ENCODE peak calls at places on chromosomes 4 and X, in six cellular contexts. One of them, this sample, is unnamed.

GRCh38 chrX:13716455-13716854 is 18.0 kb downstream of the TRAPPC2 start:
- DNase-seq in NCI-H2029: no peak
- DNase-seq in activated B cell treated with CpG ODN at 0.5 μM for 24 hours: no peak
- DNase-seq in psoas muscle: no peak
- DNase-seq in NCI-H1417: no peak
- DNase-seq in endothelial cell of umbilical vein: no peak
- DNase-seq in this sample: no peak

GRCh38 chrX:65924938-65925507 is 114.9 kb downstream of the VSIG4 start:
- DNase-seq in NCI-H2029: no peak
- DNase-seq in activated B cell treated with CpG ODN at 0.5 μM for 24 hours: no peak
- DNase-seq in psoas muscle: no peak
- DNase-seq in NCI-H1417: no peak
- DNase-seq in endothelial cell of umbilical vein: no peak
- DNase-seq in this sample: no peak

GRCh38 chrX:82589410-82589809 is 918.7 kb upstream of the POU3F4 start:
- DNase-seq in NCI-H2029: no peak
- DNase-seq in activated B cell treated with CpG ODN at 0.5 μM for 24 hours: no peak
- DNase-seq in psoas muscle: no peak
- DNase-seq in NCI-H1417: no peak
- DNase-seq in endothelial cell of umbilical vein: no peak
- DNase-seq in this sample: peak

GRCh38 chrX:10008483-10009056 is 41.4 kb downstream of the CLDN34 start:
- DNase-seq in NCI-H2029: no peak
- DNase-seq in activated B cell treated with CpG ODN at 0.5 μM for 24 hours: no peak
- DNase-seq in psoas muscle: no peak
- DNase-seq in NCI-H1417: no peak
- DNase-seq in endothelial cell of umbilical vein: peak
- DNase-seq in this sample: peak

GRCh38 chr4:6886886-6887285 is 22.7 kb upstream of the TBC1D14 start:
- DNase-seq in NCI-H2029: no peak
- DNase-seq in activated B cell treated with CpG ODN at 0.5 μM for 24 hours: no peak
- DNase-seq in psoas muscle: no peak
- DNase-seq in NCI-H1417: no peak
- DNase-seq in endothelial cell of umbilical vein: no peak
- DNase-seq in this sample: no peak

GRCh38 chr4:22458112-22458511 is 57.8 kb downstream of the ADGRA3 start:
- DNase-seq in NCI-H2029: no peak
- DNase-seq in activated B cell treated with CpG ODN at 0.5 μM for 24 hours: no peak
- DNase-seq in psoas muscle: peak
- DNase-seq in NCI-H1417: peak
- DNase-seq in endothelial cell of umbilical vein: no peak
- DNase-seq in this sample: no peak

GRCh38 chr4:183499797-183500196 is 5.1 kb upstream of the ING2 start:
- DNase-seq in NCI-H2029: no peak
- DNase-seq in activated B cell treated with CpG ODN at 0.5 μM for 24 hours: no peak
- DNase-seq in psoas muscle: no peak
- DNase-seq in NCI-H1417: no peak
- DNase-seq in endothelial cell of umbilical vein: no peak
- DNase-seq in this sample: no peak

GRCh38 chrX:50691820-50692219 is 122.2 kb downstream of the SHROOM4 start:
- DNase-seq in NCI-H2029: no peak
- DNase-seq in activated B cell treated with CpG ODN at 0.5 μM for 24 hours: no peak
- DNase-seq in psoas muscle: no peak
- DNase-seq in NCI-H1417: peak
- DNase-seq in endothelial cell of umbilical vein: peak
- DNase-seq in this sample: no peak

GRCh38 chr4:8129785-8130184 is 28.8 kb downstream of the ABLIM2 start:
- DNase-seq in NCI-H2029: no peak
- DNase-seq in activated B cell treated with CpG ODN at 0.5 μM for 24 hours: no peak
- DNase-seq in psoas muscle: peak
- DNase-seq in NCI-H1417: no peak
- DNase-seq in endothelial cell of umbilical vein: no peak
- DNase-seq in this sample: no peak

GRCh38 chrX:46611658-46612362 is 38.2 kb downstream of the CHST7 start:
- DNase-seq in NCI-H2029: no peak
- DNase-seq in activated B cell treated with CpG ODN at 0.5 μM for 24 hours: no peak
- DNase-seq in psoas muscle: no peak
- DNase-seq in NCI-H1417: no peak
- DNase-seq in endothelial cell of umbilical vein: no peak
- DNase-seq in this sample: no peak

GRCh38 chrX:48021026-48021900 is 14.5 kb downstream of the SPACA5 start:
- DNase-seq in NCI-H2029: peak
- DNase-seq in activated B cell treated with CpG ODN at 0.5 μM for 24 hours: no peak
- DNase-seq in psoas muscle: peak
- DNase-seq in NCI-H1417: peak
- DNase-seq in endothelial cell of umbilical vein: peak
- DNase-seq in this sample: peak

GRCh38 chr4:161320377-161320776 is 843.4 kb downstream of the FSTL5 start:
- DNase-seq in NCI-H2029: peak
- DNase-seq in activated B cell treated with CpG ODN at 0.5 μM for 24 hours: no peak
- DNase-seq in psoas muscle: no peak
- DNase-seq in NCI-H1417: peak
- DNase-seq in endothelial cell of umbilical vein: peak
- DNase-seq in this sample: peak

GRCh38 chr4:94428884-94429283 is 22.9 kb upstream of the PDLIM5 start:
- DNase-seq in NCI-H2029: no peak
- DNase-seq in activated B cell treated with CpG ODN at 0.5 μM for 24 hours: no peak
- DNase-seq in psoas muscle: no peak
- DNase-seq in NCI-H1417: no peak
- DNase-seq in endothelial cell of umbilical vein: no peak
- DNase-seq in this sample: no peak

GRCh38 chrX:17861496-17862011 is 456 bp upstream of the RAI2 start:
- DNase-seq in NCI-H2029: no peak
- DNase-seq in activated B cell treated with CpG ODN at 0.5 μM for 24 hours: no peak
- DNase-seq in psoas muscle: peak
- DNase-seq in NCI-H1417: peak
- DNase-seq in endothelial cell of umbilical vein: no peak
- DNase-seq in this sample: no peak

GRCh38 chr4:24980064-24980690 is 50.6 kb downstream of the LGI2 start:
- DNase-seq in NCI-H2029: peak
- DNase-seq in activated B cell treated with CpG ODN at 0.5 μM for 24 hours: no peak
- DNase-seq in psoas muscle: peak
- DNase-seq in NCI-H1417: peak
- DNase-seq in endothelial cell of umbilical vein: peak
- DNase-seq in this sample: peak

GRCh38 chrX:21943460-21944135 is 3.1 kb downstream of the SMS start:
- DNase-seq in NCI-H2029: no peak
- DNase-seq in activated B cell treated with CpG ODN at 0.5 μM for 24 hours: no peak
- DNase-seq in psoas muscle: no peak
- DNase-seq in NCI-H1417: no peak
- DNase-seq in endothelial cell of umbilical vein: peak
- DNase-seq in this sample: peak

GRCh38 chr4:19486400-19486799 is 765.3 kb upstream of the SLIT2 start:
- DNase-seq in NCI-H2029: no peak
- DNase-seq in activated B cell treated with CpG ODN at 0.5 μM for 24 hours: no peak
- DNase-seq in psoas muscle: no peak
- DNase-seq in NCI-H1417: peak
- DNase-seq in endothelial cell of umbilical vein: peak
- DNase-seq in this sample: peak

GRCh38 chr4:31362756-31363155 is 642.6 kb downstream of the PCDH7 start:
- DNase-seq in NCI-H2029: no peak
- DNase-seq in activated B cell treated with CpG ODN at 0.5 μM for 24 hours: no peak
- DNase-seq in psoas muscle: no peak
- DNase-seq in NCI-H1417: no peak
- DNase-seq in endothelial cell of umbilical vein: no peak
- DNase-seq in this sample: no peak

GRCh38 chr4:149645790-149646189 is 169.9 kb downstream of the IQCM start:
- DNase-seq in NCI-H2029: no peak
- DNase-seq in activated B cell treated with CpG ODN at 0.5 μM for 24 hours: no peak
- DNase-seq in psoas muscle: no peak
- DNase-seq in NCI-H1417: no peak
- DNase-seq in endothelial cell of umbilical vein: no peak
- DNase-seq in this sample: no peak

GRCh38 chr4:159238631-159239030 is 135.8 kb downstream of the RAPGEF2 start:
- DNase-seq in NCI-H2029: no peak
- DNase-seq in activated B cell treated with CpG ODN at 0.5 μM for 24 hours: no peak
- DNase-seq in psoas muscle: no peak
- DNase-seq in NCI-H1417: no peak
- DNase-seq in endothelial cell of umbilical vein: peak
- DNase-seq in this sample: no peak

GRCh38 chrX:4668802-4669536 is 955.5 kb upstream of the PRKX start:
- DNase-seq in NCI-H2029: no peak
- DNase-seq in activated B cell treated with CpG ODN at 0.5 μM for 24 hours: no peak
- DNase-seq in psoas muscle: no peak
- DNase-seq in NCI-H1417: no peak
- DNase-seq in endothelial cell of umbilical vein: no peak
- DNase-seq in this sample: no peak

GRCh38 chr4:121707344-121707743 is 10.6 kb upstream of the ANXA5 start:
- DNase-seq in NCI-H2029: no peak
- DNase-seq in activated B cell treated with CpG ODN at 0.5 μM for 24 hours: no peak
- DNase-seq in psoas muscle: no peak
- DNase-seq in NCI-H1417: no peak
- DNase-seq in endothelial cell of umbilical vein: no peak
- DNase-seq in this sample: no peak

GRCh38 chr4:74934822-74935326 is 2.0 kb downstream of the PARM1 start:
- DNase-seq in NCI-H2029: no peak
- DNase-seq in activated B cell treated with CpG ODN at 0.5 μM for 24 hours: no peak
- DNase-seq in psoas muscle: no peak
- DNase-seq in NCI-H1417: peak
- DNase-seq in endothelial cell of umbilical vein: no peak
- DNase-seq in this sample: no peak

GRCh38 chr4:139770361-139770760 is 104.7 kb downstream of the MGST2 start:
- DNase-seq in NCI-H2029: no peak
- DNase-seq in activated B cell treated with CpG ODN at 0.5 μM for 24 hours: no peak
- DNase-seq in psoas muscle: peak
- DNase-seq in NCI-H1417: no peak
- DNase-seq in endothelial cell of umbilical vein: no peak
- DNase-seq in this sample: no peak

GRCh38 chr4:47122592-47123291 is 91.4 kb downstream of the GABRB1 start:
- DNase-seq in NCI-H2029: peak
- DNase-seq in activated B cell treated with CpG ODN at 0.5 μM for 24 hours: no peak
- DNase-seq in psoas muscle: no peak
- DNase-seq in NCI-H1417: peak
- DNase-seq in endothelial cell of umbilical vein: peak
- DNase-seq in this sample: peak

GRCh38 chrX:68894513-68895338 is 65.9 kb downstream of the EFNB1 start:
- DNase-seq in NCI-H2029: peak
- DNase-seq in activated B cell treated with CpG ODN at 0.5 μM for 24 hours: no peak
- DNase-seq in psoas muscle: peak
- DNase-seq in NCI-H1417: peak
- DNase-seq in endothelial cell of umbilical vein: peak
- DNase-seq in this sample: no peak

GRCh38 chr4:10093273-10093621 is 23.4 kb downstream of the WDR1 start:
- DNase-seq in NCI-H2029: no peak
- DNase-seq in activated B cell treated with CpG ODN at 0.5 μM for 24 hours: no peak
- DNase-seq in psoas muscle: no peak
- DNase-seq in NCI-H1417: no peak
- DNase-seq in endothelial cell of umbilical vein: no peak
- DNase-seq in this sample: no peak

GRCh38 chr4:38673109-38673978 is 9.3 kb downstream of the KLF3 start:
- DNase-seq in NCI-H2029: no peak
- DNase-seq in activated B cell treated with CpG ODN at 0.5 μM for 24 hours: no peak
- DNase-seq in psoas muscle: peak
- DNase-seq in NCI-H1417: peak
- DNase-seq in endothelial cell of umbilical vein: peak
- DNase-seq in this sample: no peak